ENCODE peak calls at places on chromosomes 2 and 18, in eight cellular contexts. One of them, this sample, is unnamed.

GRCh38 chr2:38376346-38376682 is 759 bp downstream of the ATL2 start:
- DNase-seq in lower lobe of right lung: no peak
- DNase-seq in iPS DF 6.9: no peak
- DNase-seq in RWPE1: peak
- DNase-seq in DND-41: no peak
- DNase-seq in CD4-positive, CD25-positive, alpha-beta regulatory T cell: no peak
- DNase-seq in colonic mucosa: peak
- DNase-seq in cardiac muscle cell: peak
- DNase-seq in this sample: peak

GRCh38 chr2:241894681-241895426 is 25.3 kb downstream of the RTP5 start:
- DNase-seq in lower lobe of right lung: peak
- DNase-seq in iPS DF 6.9: no peak
- DNase-seq in RWPE1: no peak
- DNase-seq in DND-41: no peak
- DNase-seq in CD4-positive, CD25-positive, alpha-beta regulatory T cell: no peak
- DNase-seq in colonic mucosa: no peak
- DNase-seq in cardiac muscle cell: no peak
- DNase-seq in this sample: no peak

GRCh38 chr2:101442042-101442666 is 32.8 kb downstream of the RFX8 start:
- DNase-seq in lower lobe of right lung: no peak
- DNase-seq in iPS DF 6.9: no peak
- DNase-seq in RWPE1: no peak
- DNase-seq in DND-41: no peak
- DNase-seq in CD4-positive, CD25-positive, alpha-beta regulatory T cell: no peak
- DNase-seq in colonic mucosa: no peak
- DNase-seq in cardiac muscle cell: no peak
- DNase-seq in this sample: no peak

GRCh38 chr2:131122496-131122895 is 17.4 kb downstream of the PLEKHB2 start:
- DNase-seq in lower lobe of right lung: no peak
- DNase-seq in iPS DF 6.9: no peak
- DNase-seq in RWPE1: no peak
- DNase-seq in DND-41: no peak
- DNase-seq in CD4-positive, CD25-positive, alpha-beta regulatory T cell: no peak
- DNase-seq in colonic mucosa: no peak
- DNase-seq in cardiac muscle cell: no peak
- DNase-seq in this sample: no peak

GRCh38 chr2:151347294-151347693 is 10.1 kb upstream of the TNFAIP6 start:
- DNase-seq in lower lobe of right lung: no peak
- DNase-seq in iPS DF 6.9: no peak
- DNase-seq in RWPE1: no peak
- DNase-seq in DND-41: no peak
- DNase-seq in CD4-positive, CD25-positive, alpha-beta regulatory T cell: no peak
- DNase-seq in colonic mucosa: no peak
- DNase-seq in cardiac muscle cell: no peak
- DNase-seq in this sample: no peak

GRCh38 chr18:78407456-78407823 is 572.2 kb upstream of the SALL3 start:
- DNase-seq in lower lobe of right lung: no peak
- DNase-seq in iPS DF 6.9: no peak
- DNase-seq in RWPE1: peak
- DNase-seq in DND-41: peak
- DNase-seq in CD4-positive, CD25-positive, alpha-beta regulatory T cell: no peak
- DNase-seq in colonic mucosa: peak
- DNase-seq in cardiac muscle cell: no peak
- DNase-seq in this sample: no peak

GRCh38 chr2:183950673-183951072 is 647.7 kb upstream of the ZNF804A start:
- DNase-seq in lower lobe of right lung: no peak
- DNase-seq in iPS DF 6.9: no peak
- DNase-seq in RWPE1: no peak
- DNase-seq in DND-41: no peak
- DNase-seq in CD4-positive, CD25-positive, alpha-beta regulatory T cell: no peak
- DNase-seq in colonic mucosa: no peak
- DNase-seq in cardiac muscle cell: no peak
- DNase-seq in this sample: no peak

GRCh38 chr2:133566967-133567645 is 1.2 kb downstream of the NCKAP5 start:
- DNase-seq in lower lobe of right lung: peak
- DNase-seq in iPS DF 6.9: no peak
- DNase-seq in RWPE1: peak
- DNase-seq in DND-41: no peak
- DNase-seq in CD4-positive, CD25-positive, alpha-beta regulatory T cell: no peak
- DNase-seq in colonic mucosa: peak
- DNase-seq in cardiac muscle cell: peak
- DNase-seq in this sample: no peak

GRCh38 chr18:69400976-69401474 is 337 bp downstream of the DOK6 start:
- DNase-seq in lower lobe of right lung: peak
- DNase-seq in iPS DF 6.9: no peak
- DNase-seq in RWPE1: no peak
- DNase-seq in DND-41: no peak
- DNase-seq in CD4-positive, CD25-positive, alpha-beta regulatory T cell: no peak
- DNase-seq in colonic mucosa: no peak
- DNase-seq in cardiac muscle cell: peak
- DNase-seq in this sample: no peak

GRCh38 chr2:38666578-38666926 is 638 bp downstream of the GALM start:
- DNase-seq in lower lobe of right lung: peak
- DNase-seq in iPS DF 6.9: no peak
- DNase-seq in RWPE1: no peak
- DNase-seq in DND-41: no peak
- DNase-seq in CD4-positive, CD25-positive, alpha-beta regulatory T cell: no peak
- DNase-seq in colonic mucosa: peak
- DNase-seq in cardiac muscle cell: peak
- DNase-seq in this sample: peak

GRCh38 chr18:34801769-34802168 is 91.7 kb downstream of the DTNA start:
- DNase-seq in lower lobe of right lung: no peak
- DNase-seq in iPS DF 6.9: no peak
- DNase-seq in RWPE1: peak
- DNase-seq in DND-41: peak
- DNase-seq in CD4-positive, CD25-positive, alpha-beta regulatory T cell: no peak
- DNase-seq in colonic mucosa: no peak
- DNase-seq in cardiac muscle cell: no peak
- DNase-seq in this sample: no peak

GRCh38 chr2:171160630-171161424 is at the start of gene TLK1:
- DNase-seq in lower lobe of right lung: peak
- DNase-seq in iPS DF 6.9: no peak
- DNase-seq in RWPE1: peak
- DNase-seq in DND-41: peak
- DNase-seq in CD4-positive, CD25-positive, alpha-beta regulatory T cell: peak
- DNase-seq in colonic mucosa: peak
- DNase-seq in cardiac muscle cell: peak
- DNase-seq in this sample: peak

GRCh38 chr2:68463287-68463877 is 3.7 kb downstream of the FBXO48 start:
- DNase-seq in lower lobe of right lung: no peak
- DNase-seq in iPS DF 6.9: no peak
- DNase-seq in RWPE1: no peak
- DNase-seq in DND-41: no peak
- DNase-seq in CD4-positive, CD25-positive, alpha-beta regulatory T cell: no peak
- DNase-seq in colonic mucosa: no peak
- DNase-seq in cardiac muscle cell: peak
- DNase-seq in this sample: peak

GRCh38 chr2:113173563-113174368 is at the start of gene PSD4:
- DNase-seq in lower lobe of right lung: peak
- DNase-seq in iPS DF 6.9: no peak
- DNase-seq in RWPE1: no peak
- DNase-seq in DND-41: peak
- DNase-seq in CD4-positive, CD25-positive, alpha-beta regulatory T cell: peak
- DNase-seq in colonic mucosa: peak
- DNase-seq in cardiac muscle cell: no peak
- DNase-seq in this sample: peak

GRCh38 chr2:216971632-216972031 is 111.8 kb upstream of the TNP1 start:
- DNase-seq in lower lobe of right lung: no peak
- DNase-seq in iPS DF 6.9: no peak
- DNase-seq in RWPE1: no peak
- DNase-seq in DND-41: no peak
- DNase-seq in CD4-positive, CD25-positive, alpha-beta regulatory T cell: no peak
- DNase-seq in colonic mucosa: no peak
- DNase-seq in cardiac muscle cell: no peak
- DNase-seq in this sample: no peak

GRCh38 chr2:105406221-105406620 is 7.4 kb upstream of the FHL2 start:
- DNase-seq in lower lobe of right lung: no peak
- DNase-seq in iPS DF 6.9: no peak
- DNase-seq in RWPE1: no peak
- DNase-seq in DND-41: no peak
- DNase-seq in CD4-positive, CD25-positive, alpha-beta regulatory T cell: no peak
- DNase-seq in colonic mucosa: no peak
- DNase-seq in cardiac muscle cell: no peak
- DNase-seq in this sample: no peak

GRCh38 chr2:133097666-133098065 is 427.7 kb upstream of the LYPD1 start:
- DNase-seq in lower lobe of right lung: no peak
- DNase-seq in iPS DF 6.9: no peak
- DNase-seq in RWPE1: peak
- DNase-seq in DND-41: no peak
- DNase-seq in CD4-positive, CD25-positive, alpha-beta regulatory T cell: no peak
- DNase-seq in colonic mucosa: no peak
- DNase-seq in cardiac muscle cell: no peak
- DNase-seq in this sample: no peak

GRCh38 chr2:53811601-53812000 is 24.8 kb downstream of the ERLEC1 start:
- DNase-seq in lower lobe of right lung: no peak
- DNase-seq in iPS DF 6.9: no peak
- DNase-seq in RWPE1: no peak
- DNase-seq in DND-41: no peak
- DNase-seq in CD4-positive, CD25-positive, alpha-beta regulatory T cell: no peak
- DNase-seq in colonic mucosa: no peak
- DNase-seq in cardiac muscle cell: no peak
- DNase-seq in this sample: no peak
- H3K27ac ChIP-seq in lower lobe of right lung: no peak
- H3K27ac ChIP-seq in iPS DF 6.9: no peak
- H3K27ac ChIP-seq in RWPE1: no peak
- H3K27ac ChIP-seq in DND-41: no peak
- H3K27ac ChIP-seq in CD4-positive, CD25-positive, alpha-beta regulatory T cell: no peak
- H3K27ac ChIP-seq in colonic mucosa: no peak
- H3K27ac ChIP-seq in cardiac muscle cell: no peak
- H3K27ac ChIP-seq in this sample: no peak

GRCh38 chr2:237235383-237236095 is 149.8 kb downstream of the COPS8 start:
- DNase-seq in lower lobe of right lung: no peak
- DNase-seq in iPS DF 6.9: no peak
- DNase-seq in RWPE1: no peak
- DNase-seq in DND-41: no peak
- DNase-seq in CD4-positive, CD25-positive, alpha-beta regulatory T cell: no peak
- DNase-seq in colonic mucosa: no peak
- DNase-seq in cardiac muscle cell: no peak
- DNase-seq in this sample: no peak
- H3K27ac ChIP-seq in lower lobe of right lung: peak
- H3K27ac ChIP-seq in iPS DF 6.9: no peak
- H3K27ac ChIP-seq in RWPE1: no peak
- H3K27ac ChIP-seq in DND-41: no peak
- H3K27ac ChIP-seq in CD4-positive, CD25-positive, alpha-beta regulatory T cell: no peak
- H3K27ac ChIP-seq in colonic mucosa: no peak
- H3K27ac ChIP-seq in cardiac muscle cell: no peak
- H3K27ac ChIP-seq in this sample: no peak

DNA sequence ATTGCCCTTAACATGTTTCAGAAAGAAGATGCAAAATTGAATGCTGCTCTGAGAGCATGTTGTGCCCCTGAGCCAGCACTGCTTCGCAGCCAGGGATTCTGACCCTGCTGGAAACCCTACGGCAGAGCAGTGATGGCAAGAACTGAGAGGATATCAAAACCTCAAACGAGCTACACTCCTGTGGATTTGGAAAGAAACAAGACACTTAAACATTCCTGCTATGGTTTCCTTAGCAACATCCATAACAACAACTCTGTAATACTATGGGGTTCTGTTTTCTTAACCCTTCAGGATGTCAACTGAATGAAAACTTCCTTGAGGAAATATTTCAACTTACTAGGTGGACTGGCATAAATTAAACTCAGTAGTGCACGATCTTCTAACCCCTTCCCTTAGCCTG is 649.1 kb downstream of the NYAP2 start:
- DNase-seq in lower lobe of right lung: no peak
- DNase-seq in iPS DF 6.9: no peak
- DNase-seq in RWPE1: peak
- DNase-seq in DND-41: no peak
- DNase-seq in CD4-positive, CD25-positive, alpha-beta regulatory T cell: no peak
- DNase-seq in colonic mucosa: no peak
- DNase-seq in cardiac muscle cell: peak
- DNase-seq in this sample: no peak
- H3K27ac ChIP-seq in lower lobe of right lung: no peak
- H3K27ac ChIP-seq in iPS DF 6.9: no peak
- H3K27ac ChIP-seq in RWPE1: no peak
- H3K27ac ChIP-seq in DND-41: no peak
- H3K27ac ChIP-seq in CD4-positive, CD25-positive, alpha-beta regulatory T cell: no peak
- H3K27ac ChIP-seq in colonic mucosa: no peak
- H3K27ac ChIP-seq in cardiac muscle cell: no peak
- H3K27ac ChIP-seq in this sample: no peak

GRCh38 chr2:16677875-16678274 is 12.2 kb upstream of the CYRIA start:
- DNase-seq in lower lobe of right lung: no peak
- DNase-seq in iPS DF 6.9: no peak
- DNase-seq in RWPE1: no peak
- DNase-seq in DND-41: no peak
- DNase-seq in CD4-positive, CD25-positive, alpha-beta regulatory T cell: no peak
- DNase-seq in colonic mucosa: no peak
- DNase-seq in cardiac muscle cell: no peak
- DNase-seq in this sample: no peak
- H3K27ac ChIP-seq in lower lobe of right lung: no peak
- H3K27ac ChIP-seq in iPS DF 6.9: no peak
- H3K27ac ChIP-seq in RWPE1: no peak
- H3K27ac ChIP-seq in DND-41: no peak
- H3K27ac ChIP-seq in CD4-positive, CD25-positive, alpha-beta regulatory T cell: no peak
- H3K27ac ChIP-seq in colonic mucosa: no peak
- H3K27ac ChIP-seq in cardiac muscle cell: no peak
- H3K27ac ChIP-seq in this sample: no peak

DNA sequence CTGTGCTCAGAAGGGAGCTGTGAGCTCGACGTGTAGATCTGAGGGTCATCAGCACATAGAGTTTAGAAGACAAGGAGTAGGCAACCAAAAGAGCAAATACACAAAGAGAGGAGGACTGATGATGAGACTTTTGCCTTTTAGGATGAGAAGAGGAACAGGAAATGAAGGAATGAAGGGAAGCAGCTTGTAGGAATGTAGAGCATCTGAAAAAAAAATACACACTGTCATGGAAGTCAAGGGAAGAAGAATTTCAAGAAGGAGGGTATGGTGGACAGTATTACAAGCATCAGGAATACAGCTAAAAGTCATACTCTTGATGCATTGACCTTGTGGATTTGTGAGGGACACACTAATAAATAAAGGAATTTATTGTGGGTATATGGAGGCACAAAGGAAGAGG is 21.9 kb downstream of the CDK15 start:
- DNase-seq in lower lobe of right lung: no peak
- DNase-seq in iPS DF 6.9: no peak
- DNase-seq in RWPE1: no peak
- DNase-seq in DND-41: no peak
- DNase-seq in CD4-positive, CD25-positive, alpha-beta regulatory T cell: no peak
- DNase-seq in colonic mucosa: no peak
- DNase-seq in cardiac muscle cell: no peak
- DNase-seq in this sample: no peak
- H3K27ac ChIP-seq in lower lobe of right lung: no peak
- H3K27ac ChIP-seq in iPS DF 6.9: no peak
- H3K27ac ChIP-seq in RWPE1: no peak
- H3K27ac ChIP-seq in DND-41: no peak
- H3K27ac ChIP-seq in CD4-positive, CD25-positive, alpha-beta regulatory T cell: no peak
- H3K27ac ChIP-seq in colonic mucosa: no peak
- H3K27ac ChIP-seq in cardiac muscle cell: no peak
- H3K27ac ChIP-seq in this sample: no peak

This sample was measured in CD8-positive, alpha-beta memory T cell.